ENCODE peak calls at places on chromosomes 12 and 14, in five cellular contexts. One of them, this sample, is unnamed.

GRCh38 chr12:119020377-119021360 is 39.3 kb downstream of the SRRM4 start:
- DNase-seq in tibial artery: no peak
- DNase-seq in WERI-Rb-1: peak; percentile 91
- DNase-seq in mucosa of descending colon: peak; percentile 46
- DNase-seq in lower lobe of right lung: peak; percentile 74
- DNase-seq in this sample: no peak

GRCh38 chr12:70157099-70157498 is 86.1 kb upstream of the CNOT2 start:
- DNase-seq in WERI-Rb-1: no peak
- DNase-seq in lower lobe of right lung: no peak
- DNase-seq in tibial artery: no peak
- DNase-seq in mucosa of descending colon: no peak
- DNase-seq in this sample: no peak

GRCh38 chr14:77212933-77213656 is 31.5 kb downstream of the TMEM63C start:
- DNase-seq in WERI-Rb-1: peak; percentile 77
- DNase-seq in mucosa of descending colon: peak; percentile 77
- DNase-seq in tibial artery: no peak
- DNase-seq in lower lobe of right lung: peak; percentile 52
- DNase-seq in this sample: no peak

GRCh38 chr12:67515679-67516363 is 132.7 kb upstream of the DYRK2 start:
- DNase-seq in WERI-Rb-1: no peak
- DNase-seq in mucosa of descending colon: peak; percentile 35
- DNase-seq in lower lobe of right lung: no peak
- DNase-seq in tibial artery: no peak
- DNase-seq in this sample: no peak

GRCh38 chr12:92503029-92503931 is 199.5 kb upstream of the PLEKHG7 start:
- DNase-seq in tibial artery: no peak
- DNase-seq in WERI-Rb-1: no peak
- DNase-seq in lower lobe of right lung: no peak
- DNase-seq in mucosa of descending colon: no peak
- DNase-seq in this sample: no peak

GRCh38 chr12:89384050-89384749 is 31.9 kb upstream of the DUSP6 start:
- DNase-seq in lower lobe of right lung: peak; percentile 56
- DNase-seq in tibial artery: peak; percentile 50
- DNase-seq in WERI-Rb-1: no peak
- DNase-seq in mucosa of descending colon: peak; percentile 64
- DNase-seq in this sample: no peak

GRCh38 chr12:54390668-54391551 is 6.4 kb upstream of the ZNF385A start:
- DNase-seq in lower lobe of right lung: no peak
- DNase-seq in tibial artery: no peak
- DNase-seq in WERI-Rb-1: peak; percentile 91
- DNase-seq in mucosa of descending colon: peak; percentile 66
- DNase-seq in this sample: peak; percentile 73

GRCh38 chr14:65937079-65937803 is 524.7 kb downstream of the FUT8 start:
- DNase-seq in WERI-Rb-1: no peak
- DNase-seq in tibial artery: no peak
- DNase-seq in lower lobe of right lung: no peak
- DNase-seq in mucosa of descending colon: no peak
- DNase-seq in this sample: no peak

GRCh38 chr12:109736552-109737108 is 23.0 kb downstream of the FAM222A start:
- DNase-seq in tibial artery: peak; percentile 16
- DNase-seq in lower lobe of right lung: peak; percentile 43
- DNase-seq in mucosa of descending colon: peak; percentile 41
- DNase-seq in WERI-Rb-1: peak; percentile 26
- DNase-seq in this sample: peak; percentile 91

GRCh38 chr14:60744566-60744965 is 10.0 kb downstream of the MNAT1 start:
- DNase-seq in lower lobe of right lung: no peak
- DNase-seq in WERI-Rb-1: no peak
- DNase-seq in tibial artery: no peak
- DNase-seq in mucosa of descending colon: no peak
- DNase-seq in this sample: no peak

GRCh38 chr12:17348311-17348710 is 741.7 kb downstream of the RERGL start:
- DNase-seq in mucosa of descending colon: no peak
- DNase-seq in tibial artery: no peak
- DNase-seq in lower lobe of right lung: no peak
- DNase-seq in WERI-Rb-1: no peak
- DNase-seq in this sample: no peak

GRCh38 chr12:105944628-105945027 is 194.1 kb downstream of the NUAK1 start:
- DNase-seq in tibial artery: no peak
- DNase-seq in lower lobe of right lung: no peak
- DNase-seq in WERI-Rb-1: no peak
- DNase-seq in mucosa of descending colon: no peak
- DNase-seq in this sample: no peak

GRCh38 chr14:26729851-26730250 is 132.0 kb upstream of the NOVA1 start:
- DNase-seq in WERI-Rb-1: no peak
- DNase-seq in lower lobe of right lung: no peak
- DNase-seq in tibial artery: no peak
- DNase-seq in mucosa of descending colon: no peak
- DNase-seq in this sample: no peak

GRCh38 chr12:54680374-54680773 is 32.2 kb upstream of the DCD start:
- DNase-seq in tibial artery: no peak
- DNase-seq in WERI-Rb-1: peak; percentile 42
- DNase-seq in lower lobe of right lung: no peak
- DNase-seq in mucosa of descending colon: no peak
- DNase-seq in this sample: no peak

GRCh38 chr14:77641534-77642341 is 25.3 kb upstream of the SPTLC2 start:
- DNase-seq in lower lobe of right lung: peak; percentile 89
- DNase-seq in tibial artery: peak; percentile 87
- DNase-seq in WERI-Rb-1: no peak
- DNase-seq in mucosa of descending colon: peak; percentile 80
- DNase-seq in this sample: peak; percentile 86

GRCh38 chr14:96578619-96579018 is 76.4 kb downstream of the PAPOLA start:
- DNase-seq in tibial artery: no peak
- DNase-seq in lower lobe of right lung: no peak
- DNase-seq in WERI-Rb-1: no peak
- DNase-seq in mucosa of descending colon: no peak
- DNase-seq in this sample: no peak

GRCh38 chr12:47813491-47814196 is 6.1 kb downstream of the HDAC7 start:
- DNase-seq in tibial artery: no peak
- DNase-seq in WERI-Rb-1: no peak
- DNase-seq in mucosa of descending colon: no peak
- DNase-seq in lower lobe of right lung: no peak
- DNase-seq in this sample: peak; percentile 83

GRCh38 chr12:68871899-68872298 is 61.1 kb downstream of the CPM start:
- DNase-seq in tibial artery: no peak
- DNase-seq in WERI-Rb-1: peak; percentile 17
- DNase-seq in mucosa of descending colon: no peak
- DNase-seq in lower lobe of right lung: no peak
- DNase-seq in this sample: no peak

GRCh38 chr12:11771356-11771755 is 121.9 kb downstream of the ETV6 start:
- DNase-seq in mucosa of descending colon: no peak
- DNase-seq in tibial artery: no peak
- DNase-seq in WERI-Rb-1: no peak
- DNase-seq in lower lobe of right lung: no peak
- DNase-seq in this sample: no peak

GRCh38 chr12:123233505-123234299 is 466 bp downstream of the MTRFR start:
- DNase-seq in WERI-Rb-1: no peak
- DNase-seq in lower lobe of right lung: no peak
- DNase-seq in tibial artery: no peak
- DNase-seq in mucosa of descending colon: peak; percentile 45
- DNase-seq in this sample: peak; percentile 41

GRCh38 chr12:108815369-108815768 is 42.0 kb downstream of the SSH1 start:
- DNase-seq in mucosa of descending colon: no peak
- DNase-seq in WERI-Rb-1: no peak
- DNase-seq in tibial artery: no peak
- DNase-seq in lower lobe of right lung: no peak
- DNase-seq in this sample: no peak

GRCh38 chr14:94771191-94771905 is 1.4 kb upstream of the GSC start:
- DNase-seq in tibial artery: no peak
- DNase-seq in mucosa of descending colon: no peak
- DNase-seq in WERI-Rb-1: peak; percentile 16
- DNase-seq in lower lobe of right lung: no peak
- DNase-seq in this sample: no peak

GRCh38 chr12:10941916-10942607 is 3.0 kb upstream of the TAS2R14 start:
- DNase-seq in tibial artery: no peak
- DNase-seq in WERI-Rb-1: no peak
- DNase-seq in mucosa of descending colon: no peak
- DNase-seq in lower lobe of right lung: no peak
- DNase-seq in this sample: no peak

GRCh38 chr12:1638167-1638566 is 9.1 kb downstream of the WNT5B start:
- DNase-seq in WERI-Rb-1: no peak
- DNase-seq in mucosa of descending colon: no peak
- DNase-seq in tibial artery: no peak
- DNase-seq in lower lobe of right lung: no peak
- DNase-seq in this sample: peak; percentile 5

GRCh38 chr14:50620341-50620740 is 47.8 kb downstream of the SAV1 start:
- DNase-seq in tibial artery: no peak
- DNase-seq in lower lobe of right lung: no peak
- DNase-seq in mucosa of descending colon: no peak
- DNase-seq in WERI-Rb-1: no peak
- DNase-seq in this sample: peak; percentile 60

GRCh38 chr12:71639341-71639760 is 24.3 kb downstream of the ZFC3H1 start:
- DNase-seq in tibial artery: no peak
- DNase-seq in lower lobe of right lung: no peak
- DNase-seq in mucosa of descending colon: no peak
- DNase-seq in WERI-Rb-1: peak; percentile 40
- DNase-seq in this sample: no peak
- TF ChIP-seq CTCF in tibial artery: no peak
- TF ChIP-seq CTCF in lower lobe of right lung: peak; percentile 10
- TF ChIP-seq CTCF in mucosa of descending colon: no peak
- TF ChIP-seq CTCF in WERI-Rb-1: peak; percentile 51
- TF ChIP-seq CTCF in this sample: peak; percentile 24

DNA sequence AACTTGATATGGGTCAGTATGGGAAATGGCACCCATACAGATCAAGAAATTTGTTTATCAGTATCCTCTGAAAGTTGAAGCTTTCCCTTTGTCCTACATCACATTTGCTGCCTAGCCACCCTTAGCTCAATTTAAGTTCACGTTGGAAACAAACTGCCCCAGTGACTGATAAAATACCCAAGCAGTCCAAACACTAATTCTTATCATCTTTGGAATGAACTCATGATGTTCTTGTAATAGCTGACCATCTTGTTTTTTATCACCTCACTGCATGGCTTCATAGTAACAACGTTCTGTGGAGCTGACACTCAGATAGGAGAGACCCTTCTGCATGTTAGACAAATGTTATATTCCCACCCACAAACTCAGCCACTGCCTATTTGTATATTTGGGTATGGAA is 93.4 kb downstream of the GPR135 start:
- DNase-seq in WERI-Rb-1: no peak
- DNase-seq in tibial artery: no peak
- DNase-seq in mucosa of descending colon: no peak
- DNase-seq in lower lobe of right lung: no peak
- DNase-seq in this sample: no peak
- H3K4me3 ChIP-seq in WERI-Rb-1: no peak overlapping the region
- H3K4me3 ChIP-seq in tibial artery: no peak overlapping the region
- H3K4me3 ChIP-seq in mucosa of descending colon: no peak overlapping the region
- H3K4me3 ChIP-seq in lower lobe of right lung: no peak overlapping the region
- H3K4me3 ChIP-seq in this sample: no peak overlapping the region

DNA sequence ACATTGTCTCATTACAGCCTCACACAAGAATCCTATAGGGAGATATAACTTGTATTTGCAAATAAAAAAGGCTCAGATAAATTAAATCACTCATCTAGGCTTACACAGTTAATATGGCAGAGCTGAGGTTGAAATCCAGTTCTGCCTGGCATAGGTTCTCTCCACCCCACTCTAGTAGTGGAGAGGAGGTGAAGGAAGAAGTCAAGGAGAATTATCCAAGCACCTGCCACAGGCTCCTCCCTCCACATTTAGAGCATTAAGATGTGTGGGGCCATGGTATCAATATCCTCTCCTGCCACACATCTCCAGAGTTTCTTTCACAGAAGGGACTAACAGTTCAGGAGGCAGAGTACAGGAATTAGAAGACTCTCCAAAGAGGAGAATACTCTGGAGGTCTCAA is 22.5 kb upstream of the STAC3 start:
- DNase-seq in tibial artery: no peak
- DNase-seq in mucosa of descending colon: no peak
- DNase-seq in lower lobe of right lung: no peak
- DNase-seq in WERI-Rb-1: no peak
- DNase-seq in this sample: no peak
- TF ChIP-seq CTCF in tibial artery: no peak
- TF ChIP-seq CTCF in mucosa of descending colon: no peak
- TF ChIP-seq CTCF in lower lobe of right lung: no peak
- TF ChIP-seq CTCF in WERI-Rb-1: no peak
- TF ChIP-seq CTCF in this sample: no peak

DNA sequence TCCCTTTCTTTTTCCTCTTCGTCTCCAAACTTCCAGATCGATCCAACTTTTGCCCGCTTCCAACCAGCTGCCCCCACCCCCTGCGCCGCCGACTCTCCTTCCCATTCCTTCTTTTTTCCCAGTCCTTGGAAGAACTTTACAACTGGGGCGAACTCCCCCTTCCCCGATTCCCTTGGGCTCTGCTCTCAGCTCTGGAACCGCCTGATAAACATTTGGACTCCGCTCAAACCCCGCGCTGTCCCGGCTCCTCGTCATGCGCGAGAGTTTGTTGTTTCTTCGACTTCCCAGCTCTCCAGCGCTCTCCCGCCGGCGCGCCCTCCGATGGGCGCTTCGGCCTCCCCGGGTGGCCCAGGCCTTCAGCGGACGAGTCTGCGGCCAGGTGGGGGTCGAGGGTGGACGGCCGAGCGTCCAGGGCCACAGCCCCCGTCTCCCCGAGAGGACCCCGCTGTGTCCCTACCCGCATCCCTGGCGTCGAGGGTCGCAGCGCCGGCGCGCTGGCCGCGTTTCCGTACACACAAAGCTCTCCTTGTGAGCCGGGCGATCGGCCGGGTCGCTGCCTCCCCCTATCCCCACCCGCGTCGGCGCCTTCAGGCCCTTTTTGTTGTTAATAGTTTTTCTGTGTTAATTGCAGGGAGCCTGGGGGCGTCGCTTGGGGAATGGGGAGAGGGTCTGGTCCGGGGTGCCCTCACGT is 819 bp downstream of the MMP14 start:
- DNase-seq in lower lobe of right lung: peak; percentile 72
- DNase-seq in WERI-Rb-1: no peak
- DNase-seq in tibial artery: peak; percentile 59
- DNase-seq in mucosa of descending colon: peak; percentile 78
- DNase-seq in this sample: peak; percentile 91
- H3K4me3 ChIP-seq in lower lobe of right lung: peak overlapping the region; percentile 87
- H3K4me3 ChIP-seq in WERI-Rb-1: no peak overlapping the region
- H3K4me3 ChIP-seq in tibial artery: peak overlapping the region; percentile 84
- H3K4me3 ChIP-seq in mucosa of descending colon: peak overlapping the region; percentile 80
- H3K4me3 ChIP-seq in this sample: peak overlapping the region; percentile 96

GRCh38 chr12:77686760-77687159 is 143.9 kb upstream of the NAV3 start:
- DNase-seq in WERI-Rb-1: no peak
- DNase-seq in tibial artery: no peak
- DNase-seq in mucosa of descending colon: no peak
- DNase-seq in lower lobe of right lung: no peak
- DNase-seq in this sample: no peak
- TF ChIP-seq CTCF in WERI-Rb-1: peak; percentile 42
- TF ChIP-seq CTCF in tibial artery: no peak
- TF ChIP-seq CTCF in mucosa of descending colon: no peak
- TF ChIP-seq CTCF in lower lobe of right lung: no peak
- TF ChIP-seq CTCF in this sample: peak; percentile 33

GRCh38 chr12:33439587-33440011 is at the start of gene SYT10:
- DNase-seq in lower lobe of right lung: no peak
- DNase-seq in mucosa of descending colon: no peak
- DNase-seq in WERI-Rb-1: no peak
- DNase-seq in tibial artery: no peak
- DNase-seq in this sample: peak; percentile 75
- H3K4me3 ChIP-seq in lower lobe of right lung: peak within 1 kb of the TSS; percentile 60
- H3K4me3 ChIP-seq in mucosa of descending colon: no peak within 1 kb of the TSS
- H3K4me3 ChIP-seq in WERI-Rb-1: no peak within 1 kb of the TSS
- H3K4me3 ChIP-seq in tibial artery: peak within 1 kb of the TSS; percentile 45
- H3K4me3 ChIP-seq in this sample: peak within 1 kb of the TSS; percentile 70